ENCODE peak calls at places on chromosomes 13 and 19, in four cellular contexts. E, Z, X and W are unnamed samples. For H3K27me3, the result is how much of the 10 kb centered on the place peaks cover.

GRCh38 chr13:105139380-105140285 is 1395.8 kb downstream of the EFNB2 start:
- DNase-seq in E (no peak), Z (peak), X (peak), W (peak)

GRCh38 chr19:48342841-48343540 is 17.6 kb downstream of the EMP3 start:
- DNase-seq in E (no peak), Z (no peak), X (no peak), W (no peak)

GRCh38 chr13:72180253-72180952 is 313.4 kb upstream of the DACH1 start:
- DNase-seq in E (no peak), Z (no peak), X (no peak), W (no peak)

GRCh38 chr19:5369962-5370367 is 29.4 kb upstream of the PTPRS start:
- DNase-seq in E (peak), Z (peak), X (peak), W (no peak)

GRCh38 chr19:42051166-42052115 is 18.6 kb downstream of the GRIK5 start:
- DNase-seq in E (peak), Z (no peak), X (no peak), W (no peak)

GRCh38 chr13:100381595-100382224 is 206.9 kb downstream of the GGACT start:
- DNase-seq in E (no peak), Z (no peak), X (no peak), W (no peak)

GRCh38 chr19:1837625-1838105 is 10.6 kb downstream of the REXO1 start:
- DNase-seq in E (peak), Z (no peak), X (no peak), W (no peak)

GRCh38 chr13:75787249-75787940 is 151.3 kb downstream of the LMO7 start:
- DNase-seq in E (no peak), Z (no peak), X (no peak), W (no peak)

GRCh38 chr13:99075268-99076191 is 97.7 kb upstream of the DOCK9 start:
- DNase-seq in E (no peak), Z (no peak), X (no peak), W (no peak)

GRCh38 chr19:13825489-13826475 is 30.5 kb downstream of the ZSWIM4 start:
- DNase-seq in E (peak), Z (no peak), X (no peak), W (no peak)

GRCh38 chr13:33730147-33730546 is 87.8 kb upstream of the RFC3 start:
- DNase-seq in E (no peak), Z (no peak), X (no peak), W (no peak)

GRCh38 chr13:39047560-39047959 is 9.3 kb downstream of the NHLRC3 start:
- DNase-seq in E (peak), Z (no peak), X (no peak), W (no peak)

GRCh38 chr19:4199699-4200293 is 17.3 kb downstream of the ANKRD24 start:
- DNase-seq in E (peak), Z (no peak), X (no peak), W (no peak)

GRCh38 chr13:61113140-61113658 is 302.4 kb downstream of the PCDH20 start:
- DNase-seq in E (no peak), Z (no peak), X (no peak), W (no peak)

GRCh38 chr13:40756042-40756441 is 14.9 kb downstream of the MRPS31 start:
- DNase-seq in E (no peak), Z (no peak), X (no peak), W (no peak)

GRCh38 chr13:35514166-35514565 is 37.7 kb upstream of the MAB21L1 start:
- DNase-seq in E (no peak), Z (no peak), X (no peak), W (no peak)

GRCh38 chr19:18637644-18638630 is 1.1 kb downstream of the KLHL26 start:
- DNase-seq in E (peak), Z (no peak), X (peak), W (no peak)

GRCh38 chr13:34013061-34013460 is 195.1 kb downstream of the RFC3 start:
- DNase-seq in E (no peak), Z (no peak), X (no peak), W (no peak)

GRCh38 chr19:46298477-46299003 is 1.7 kb downstream of the HIF3A start:
- DNase-seq in E (no peak), Z (no peak), X (peak), W (no peak)

GRCh38 chr19:7658219-7658686 is 10.6 kb upstream of the RETN start:
- DNase-seq in E (no peak), Z (no peak), X (peak), W (no peak)

GRCh38 chr13:41370736-41371135 is 59.7 kb downstream of the NAA16 start:
- DNase-seq in E (no peak), Z (no peak), X (no peak), W (no peak)

GRCh38 chr19:43524922-43525835 is 1.8 kb downstream of the ETHE1 start:
- DNase-seq in E (peak), Z (peak), X (peak), W (peak)

GRCh38 chr13:47945738-47946137 is 55.3 kb downstream of the SUCLA2 start:
- DNase-seq in E (peak), Z (no peak), X (no peak), W (no peak)

GRCh38 chr19:33471111-33471996 is 50.2 kb downstream of the PEPD start:
- DNase-seq in E (no peak), Z (no peak), X (peak), W (no peak)

GRCh38 chr13:40963927-40964326 is 55.2 kb downstream of the ELF1 start:
- DNase-seq in E (peak), Z (no peak), X (no peak), W (no peak)

GRCh38 chr13:50612717-50613116 is 230.8 kb downstream of the DLEU7 start:
- DNase-seq in E (no peak), Z (no peak), X (no peak), W (no peak)

GRCh38 chr19:5827891-5828660 is 11.4 kb downstream of the FUT6 start:
- DNase-seq in E (peak), Z (peak), X (peak), W (peak)

GRCh38 chr13:22112956-22113750 is 442.3 kb downstream of the FGF9 start:
- DNase-seq in E (no peak), Z (no peak), X (no peak), W (no peak)

GRCh38 chr13:51444922-51445321 is 7.9 kb downstream of the INTS6 start:
- DNase-seq in E (no peak), Z (no peak), X (no peak), W (no peak)

GRCh38 chr19:49224856-49225255 is 67.3 kb downstream of the TRPM4 start:
- DNase-seq in E (peak), Z (no peak), X (peak), W (no peak)

GRCh38 chr19:34500656-34501120 is 19.1 kb downstream of the WTIP start:
- DNase-seq in E (no peak), Z (no peak), X (no peak), W (no peak)

DNA sequence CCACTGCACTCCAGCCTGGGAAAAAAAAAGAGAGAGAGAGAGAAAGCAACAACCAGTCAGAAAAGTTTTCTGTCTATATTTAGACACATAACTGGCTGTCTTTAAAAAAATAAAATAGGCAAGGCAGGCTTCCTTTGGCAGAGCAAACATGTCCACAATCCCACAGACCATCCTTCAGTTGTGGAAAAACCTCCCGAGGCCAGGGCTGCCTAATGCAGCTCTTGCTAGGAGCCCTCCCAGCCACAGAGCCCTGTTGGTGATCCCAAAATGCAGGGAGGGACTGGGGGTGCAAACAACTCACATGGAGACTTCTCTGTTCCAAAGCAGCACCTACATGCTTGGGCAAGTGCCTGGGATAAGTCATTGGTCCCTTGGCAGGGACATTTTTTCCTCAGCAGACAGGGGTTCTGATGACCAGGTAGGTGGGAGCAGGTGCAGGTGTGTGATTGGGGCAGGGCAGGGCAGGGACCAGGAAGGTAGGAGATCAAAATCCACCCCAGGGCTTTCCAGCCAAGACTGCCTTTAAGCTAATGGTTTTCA is 178.6 kb downstream of the USP12 start:
- DNase-seq in E (no peak), Z (no peak), X (no peak), W (no peak)
- H3K4me3 ChIP-seq in E (no peak), Z (no peak), X (no peak), W (no peak)

GRCh38 chr19:55368701-55369563 is 1.3 kb downstream of the IL11 start:
- DNase-seq in E (peak), Z (no peak), X (no peak), W (no peak)
- H3K27me3 ChIP-seq in E (under half), Z (half or more), X (half or more), W (half or more)

GRCh38 chr13:113443991-113444390 is 9.3 kb downstream of the ADPRHL1 start:
- DNase-seq in E (no peak), Z (no peak), X (no peak), W (no peak)

GRCh38 chr13:113446488-113446854 is 6.8 kb downstream of the ADPRHL1 start:
- DNase-seq in E (no peak), Z (no peak), X (no peak), W (no peak)

GRCh38 chr13:113447596-113447995 is 5.7 kb downstream of the ADPRHL1 start:
- DNase-seq in E (no peak), Z (no peak), X (no peak), W (peak)

GRCh38 chr13:113448545-113448884 is 4.8 kb downstream of the ADPRHL1 start:
- DNase-seq in E (no peak), Z (no peak), X (peak), W (peak)

DNA sequence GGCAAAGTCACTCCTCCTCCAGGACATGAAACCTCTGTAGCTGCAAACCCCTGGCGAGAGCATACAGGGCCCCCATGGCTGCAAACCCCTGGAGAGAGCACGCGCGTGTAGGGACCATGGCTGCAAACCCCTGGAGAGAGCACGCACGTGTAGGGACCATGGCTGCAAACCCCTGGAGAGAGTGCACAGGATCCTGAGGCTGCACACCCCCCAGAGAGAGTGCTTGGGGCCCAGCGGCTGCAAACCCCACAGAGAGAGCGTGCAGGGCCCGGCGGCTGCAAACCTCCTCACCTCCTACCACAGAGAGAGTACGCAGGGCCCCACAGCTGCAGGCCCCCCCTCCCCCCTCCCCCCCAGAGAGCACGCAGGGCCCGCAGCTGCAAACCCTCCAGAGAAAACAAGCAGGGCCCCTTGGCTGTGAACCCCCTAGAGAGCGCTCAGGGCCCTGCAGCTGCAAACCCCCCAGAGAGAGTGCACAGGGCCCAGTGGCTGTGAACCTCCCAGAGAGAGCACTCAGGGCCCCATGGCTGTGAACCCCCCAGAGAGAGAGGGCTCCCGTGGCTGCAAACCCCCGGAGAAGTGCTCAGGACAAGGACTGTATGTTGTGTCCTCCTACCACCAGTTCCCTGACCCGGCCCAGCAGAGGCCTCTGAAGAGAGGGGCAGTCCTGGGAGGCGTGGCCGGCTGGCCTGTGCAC is 7.3 kb downstream of the ADPRHL1 start:
- DNase-seq in E (no peak), Z (no peak), X (no peak), W (no peak)
- H3K4me3 ChIP-seq in E (no peak), Z (no peak), X (no peak), W (no peak)

GRCh38 chr19:50817941-50818858 is 5.4 kb downstream of the KLK1 start:
- DNase-seq in E (peak), Z (peak), X (peak), W (peak)
- H3K27me3 ChIP-seq in E (half or more), Z (half or more), X (under half), W (under half)